ENCODE peak calls at places on chromosomes 1 and 21, in six cellular contexts. V is HCT116, P is NT2/D1, D is K562, X is HepG2, H is GM12878. U is an unnamed sample.

GRCh38 chr1:234724517-234725176 is 114.7 kb upstream of the IRF2BP2 start:
- DNase-seq in V (peak), P (no peak), D (peak), X (no peak), H (no peak), U (no peak)

GRCh38 chr1:57485643-57486042 is 61.8 kb upstream of the DAB1 start:
- DNase-seq in V (no peak), P (no peak), D (no peak), X (no peak), H (no peak), U (no peak)

GRCh38 chr21:29125199-29125598 is 5.2 kb upstream of the MAP3K7CL start:
- DNase-seq in V (no peak), P (no peak), D (no peak), X (no peak), H (peak), U (no peak)

GRCh38 chr1:248871837-248872401 is 13.0 kb upstream of the ZNF692 start:
- DNase-seq in V (no peak), P (no peak), D (no peak), X (no peak), H (no peak), U (no peak)

GRCh38 chr1:108570128-108570527 is 10.2 kb downstream of the EEIG2 start:
- DNase-seq in V (peak), P (peak), D (no peak), X (peak), H (no peak), U (no peak)

GRCh38 chr21:46307625-46308024 is 16.0 kb downstream of the C21orf58 start:
- DNase-seq in V (no peak), P (no peak), D (no peak), X (no peak), H (no peak), U (no peak)

GRCh38 chr1:235783148-235783776 is 83.4 kb downstream of the LYST start:
- DNase-seq in V (peak), P (peak), D (no peak), X (peak), H (no peak), U (no peak)

GRCh38 chr1:196143602-196144342 is 464.5 kb downstream of the KCNT2 start:
- DNase-seq in V (peak), P (peak), D (no peak), X (no peak), H (no peak), U (no peak)

GRCh38 chr1:14598498-14599172 is at the start of gene KAZN:
- DNase-seq in V (no peak), P (no peak), D (peak), X (no peak), H (no peak), U (no peak)

GRCh38 chr1:185238447-185238846 is 78.6 kb downstream of the IVNS1ABP start:
- DNase-seq in V (peak), P (no peak), D (no peak), X (no peak), H (no peak), U (no peak)

GRCh38 chr1:226376300-226376699 is 31.6 kb downstream of the PARP1 start:
- DNase-seq in V (no peak), P (no peak), D (no peak), X (no peak), H (no peak), U (no peak)

DNA sequence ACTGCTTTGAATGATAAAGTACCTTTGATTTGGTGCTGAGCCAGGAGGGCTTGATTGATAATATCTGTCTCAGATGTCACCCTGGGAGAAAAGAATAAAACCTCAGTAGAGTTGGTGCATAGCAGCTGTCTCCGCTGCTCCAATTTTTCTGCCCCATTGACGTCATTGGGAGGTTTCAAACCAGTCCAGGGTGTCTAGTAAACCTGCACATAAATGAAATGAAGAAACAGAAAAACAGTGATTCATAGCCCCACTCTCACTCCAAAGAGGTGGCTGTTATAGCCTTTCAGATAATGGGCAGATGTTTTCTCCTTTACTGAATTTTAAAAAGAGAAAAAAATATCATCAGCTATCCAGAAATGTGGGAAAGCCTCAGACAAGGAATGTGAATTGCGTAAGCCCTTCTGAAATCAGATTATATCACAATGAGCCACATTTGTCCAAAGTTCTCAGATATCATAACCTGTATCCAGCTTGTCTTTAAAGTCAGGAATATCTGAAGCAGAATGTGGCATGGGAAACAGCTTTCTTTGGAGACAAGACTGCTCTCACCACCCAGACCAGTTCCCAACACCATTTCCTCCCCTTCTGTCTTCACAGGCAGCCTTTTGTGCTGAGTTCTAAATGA is 351.3 kb upstream of the SGIP1 start:
- DNase-seq in V (no peak), P (no peak), D (no peak), X (no peak), H (no peak), U (no peak)
- TF ChIP-seq YY1 in V (no peak), P (no peak), D (no peak), X (no peak), H (no peak), U (no peak)

GRCh38 chr21:36926989-36927695 is 39.3 kb downstream of the HLCS start:
- DNase-seq in V (no peak), P (no peak), D (no peak), X (no peak), H (no peak), U (no peak)
- TF ChIP-seq ZNF274 in V (no peak), P (no peak), D (no peak), X (no peak), H (no peak), U (no peak)

GRCh38 chr1:245365071-245365470 is 210.3 kb downstream of the KIF26B start:
- DNase-seq in V (no peak), P (no peak), D (no peak), X (no peak), H (no peak), U (no peak)
- TF ChIP-seq YY1 in V (no peak), P (no peak), D (no peak), X (no peak), H (no peak), U (no peak)

DNA sequence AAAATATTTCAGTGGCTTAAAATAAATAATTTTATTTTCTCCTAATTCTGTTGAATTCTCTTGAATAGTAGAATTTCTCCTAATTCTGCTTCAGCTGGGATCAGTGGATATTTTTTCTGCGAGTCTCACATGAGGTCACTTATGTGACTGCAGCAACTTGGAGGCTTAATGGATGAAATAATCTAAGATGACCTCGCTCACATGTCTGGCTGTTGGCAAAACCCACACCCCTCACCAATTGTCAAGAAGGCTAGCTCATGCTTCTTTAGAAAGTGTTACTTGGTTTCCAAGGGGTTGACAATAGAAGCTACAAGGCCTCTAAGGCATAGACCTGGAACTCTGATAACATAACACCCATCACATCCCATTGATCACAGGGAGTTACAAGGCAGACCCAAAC is 156.9 kb upstream of the DPYD start:
- DNase-seq in V (no peak), P (no peak), D (no peak), X (no peak), H (no peak), U (no peak)
- TF ChIP-seq ZNF274 in V (no peak), P (no peak), D (no peak), X (no peak), H (no peak), U (no peak)

GRCh38 chr1:205749826-205750682 is at the start of gene NUCKS1:
- DNase-seq in V (peak), P (peak), D (peak), X (peak), H (peak), U (peak)

GRCh38 chr1:205746757-205747412 is 3.1 kb downstream of the NUCKS1 start:
- DNase-seq in V (no peak), P (no peak), D (no peak), X (no peak), H (no peak), U (no peak)

GRCh38 chr1:205750683-205751651 is 985 bp upstream of the NUCKS1 start:
- DNase-seq in V (peak), P (no peak), D (peak), X (no peak), H (no peak), U (no peak)

GRCh38 chr1:205749094-205749825 is 722 bp downstream of the NUCKS1 start:
- DNase-seq in V (peak), P (peak), D (peak), X (peak), H (peak), U (peak)

DNA sequence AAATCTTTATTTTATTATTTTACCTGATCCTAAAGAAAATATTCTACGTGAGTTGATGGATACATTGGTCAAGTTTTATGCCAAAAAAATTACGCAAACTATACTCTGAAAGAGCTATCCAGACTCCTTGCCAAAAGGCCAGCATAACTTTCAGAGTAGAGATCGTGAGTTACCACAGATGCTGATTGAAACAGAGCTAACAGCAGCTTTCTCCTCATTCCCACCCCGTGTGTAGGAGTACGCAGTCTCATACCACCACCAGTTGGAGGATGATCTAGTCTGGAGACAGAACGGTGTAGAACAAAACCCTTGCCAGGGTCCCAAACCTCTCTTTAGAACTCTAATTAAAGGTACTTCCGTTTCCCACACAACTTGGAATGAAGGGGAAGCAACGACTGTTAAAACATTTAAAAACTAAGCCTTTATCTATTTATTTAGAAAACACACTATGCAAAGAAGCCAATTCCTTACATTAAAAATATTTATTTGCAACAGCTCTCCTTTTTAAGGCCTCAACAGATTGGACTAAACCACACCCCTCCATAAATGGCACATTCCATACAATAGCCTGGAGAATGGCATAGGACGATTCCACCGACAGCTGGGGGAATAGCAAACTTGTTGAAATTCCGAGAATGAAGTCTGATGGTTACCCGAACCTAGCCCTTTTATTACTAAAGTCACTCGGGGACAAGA is 1.4 kb downstream of the NUCKS1 start:
- DNase-seq in V (no peak), P (no peak), D (peak), X (peak), H (no peak), U (no peak)
- TF ChIP-seq YY1 in V (no peak), P (no peak), D (no peak), X (no peak), H (no peak), U (no peak)

DNA sequence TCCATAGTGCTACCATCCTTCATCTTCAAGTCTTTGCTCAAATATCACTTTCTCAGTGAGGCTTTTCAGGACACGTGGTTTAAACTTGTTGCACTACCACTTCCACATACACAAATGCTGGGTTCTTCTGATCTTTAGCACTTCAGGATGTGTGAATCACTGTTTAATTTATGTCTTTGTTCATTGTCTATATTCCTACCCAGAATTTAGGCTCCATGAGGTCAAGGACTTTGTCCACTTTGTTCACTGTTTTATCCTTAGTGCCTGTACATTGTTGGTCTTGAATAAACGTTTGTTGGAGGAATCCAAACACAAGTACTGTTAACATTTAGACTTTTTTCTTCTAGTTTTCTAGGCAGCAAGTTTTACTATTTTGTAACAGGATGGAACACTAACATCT is 42.6 kb upstream of the RALGPS2 start:
- DNase-seq in V (no peak), P (no peak), D (no peak), X (peak), H (no peak), U (no peak)
- TF ChIP-seq ZNF274 in V (no peak), P (no peak), D (no peak), X (no peak), H (no peak), U (no peak)

DNA sequence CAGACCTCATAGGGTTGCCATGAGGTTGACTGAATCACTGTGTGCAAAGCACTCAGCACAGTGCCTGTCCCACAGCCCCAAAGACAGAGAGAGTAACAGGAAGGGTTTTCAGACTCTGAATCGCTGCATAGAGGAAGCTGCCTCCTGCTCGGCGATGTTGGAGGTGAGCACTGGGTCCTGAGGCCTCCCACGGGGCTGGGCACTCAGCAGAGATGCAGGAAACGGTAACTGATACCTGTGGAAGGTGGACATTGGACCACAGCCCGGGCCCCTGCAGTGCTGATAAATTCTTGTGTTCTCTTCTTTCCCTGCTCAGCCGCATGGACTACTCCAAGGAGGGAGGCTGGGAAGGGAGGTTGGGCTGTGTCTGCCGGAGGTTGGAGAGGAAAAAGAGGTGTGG is 389.7 kb downstream of the PTPRU start:
- DNase-seq in V (no peak), P (no peak), D (no peak), X (no peak), H (no peak), U (no peak)
- TF ChIP-seq YY1 in V (no peak), P (no peak), D (no peak), X (no peak), H (no peak), U (no peak)

U was measured in H1.